ENCODE peak calls at places on chromosomes 1 and 21, in eight cellular contexts. One of them, this sample, is unnamed.
A peak's percentile ranks its signal among the peaks of the same experiment; 100 is the strongest.

GRCh38 chr1:202888204-202888506 is 794 bp downstream of the RABIF start:
- DNase-seq in IMR-90: peak; percentile 28
- DNase-seq in right lobe of liver: no peak
- DNase-seq in NT2/D1: no peak
- DNase-seq in naive thymus-derived CD4-positive, alpha-beta T cell: no peak
- DNase-seq in neuronal stem cell: no peak
- DNase-seq in hepatocyte: no peak
- DNase-seq in K562: no peak
- DNase-seq in this sample: no peak

GRCh38 chr1:31688233-31688918 is 15.4 kb downstream of the COL16A1 start:
- DNase-seq in IMR-90: peak; percentile 7
- DNase-seq in right lobe of liver: no peak
- DNase-seq in NT2/D1: no peak
- DNase-seq in naive thymus-derived CD4-positive, alpha-beta T cell: no peak
- DNase-seq in neuronal stem cell: no peak
- DNase-seq in hepatocyte: no peak
- DNase-seq in K562: no peak
- DNase-seq in this sample: no peak

GRCh38 chr1:218874313-218874712 is 299.4 kb upstream of the LYPLAL1 start:
- DNase-seq in IMR-90: peak; percentile 94
- DNase-seq in right lobe of liver: no peak
- DNase-seq in NT2/D1: no peak
- DNase-seq in naive thymus-derived CD4-positive, alpha-beta T cell: no peak
- DNase-seq in neuronal stem cell: no peak
- DNase-seq in hepatocyte: no peak
- DNase-seq in K562: no peak
- DNase-seq in this sample: no peak

GRCh38 chr1:112718691-112719418 is 3.7 kb upstream of the PPM1J start:
- DNase-seq in IMR-90: peak; percentile 58
- DNase-seq in right lobe of liver: peak; percentile 80
- DNase-seq in NT2/D1: no peak
- DNase-seq in naive thymus-derived CD4-positive, alpha-beta T cell: peak; percentile 62
- DNase-seq in neuronal stem cell: peak; percentile 64
- DNase-seq in hepatocyte: peak; percentile 93
- DNase-seq in K562: peak; percentile 70
- DNase-seq in this sample: peak; percentile 96

GRCh38 chr1:239676522-239677273 is 290.3 kb downstream of the CHRM3 start:
- DNase-seq in IMR-90: no peak
- DNase-seq in right lobe of liver: no peak
- DNase-seq in NT2/D1: no peak
- DNase-seq in naive thymus-derived CD4-positive, alpha-beta T cell: no peak
- DNase-seq in neuronal stem cell: no peak
- DNase-seq in hepatocyte: no peak
- DNase-seq in K562: no peak
- DNase-seq in this sample: no peak

GRCh38 chr1:109687641-109688499 is at the start of gene GSTM1:
- DNase-seq in IMR-90: no peak
- DNase-seq in right lobe of liver: no peak
- DNase-seq in NT2/D1: peak; percentile 52
- DNase-seq in naive thymus-derived CD4-positive, alpha-beta T cell: no peak
- DNase-seq in neuronal stem cell: peak; percentile 70
- DNase-seq in hepatocyte: peak; percentile 79
- DNase-seq in K562: no peak
- DNase-seq in this sample: peak; percentile 93

GRCh38 chr1:16904560-16905111 is 8.9 kb downstream of the RNU1-2 start:
- DNase-seq in IMR-90: peak; percentile 100
- DNase-seq in right lobe of liver: peak; percentile 100
- DNase-seq in NT2/D1: peak; percentile 98
- DNase-seq in naive thymus-derived CD4-positive, alpha-beta T cell: peak; percentile 100
- DNase-seq in neuronal stem cell: peak; percentile 93
- DNase-seq in hepatocyte: peak; percentile 97
- DNase-seq in K562: peak; percentile 95
- DNase-seq in this sample: peak; percentile 100

GRCh38 chr1:216600730-216601426 is 122.4 kb downstream of the ESRRG start:
- DNase-seq in IMR-90: peak; percentile 78
- DNase-seq in right lobe of liver: peak; percentile 81
- DNase-seq in NT2/D1: peak; percentile 79
- DNase-seq in naive thymus-derived CD4-positive, alpha-beta T cell: no peak
- DNase-seq in neuronal stem cell: peak; percentile 65
- DNase-seq in hepatocyte: peak; percentile 90
- DNase-seq in K562: no peak
- DNase-seq in this sample: peak; percentile 82

GRCh38 chr1:30652151-30652915 is 71.1 kb downstream of the MATN1 start:
- DNase-seq in IMR-90: no peak
- DNase-seq in right lobe of liver: no peak
- DNase-seq in NT2/D1: no peak
- DNase-seq in naive thymus-derived CD4-positive, alpha-beta T cell: no peak
- DNase-seq in neuronal stem cell: no peak
- DNase-seq in hepatocyte: no peak
- DNase-seq in K562: no peak
- DNase-seq in this sample: peak; percentile 20

DNA sequence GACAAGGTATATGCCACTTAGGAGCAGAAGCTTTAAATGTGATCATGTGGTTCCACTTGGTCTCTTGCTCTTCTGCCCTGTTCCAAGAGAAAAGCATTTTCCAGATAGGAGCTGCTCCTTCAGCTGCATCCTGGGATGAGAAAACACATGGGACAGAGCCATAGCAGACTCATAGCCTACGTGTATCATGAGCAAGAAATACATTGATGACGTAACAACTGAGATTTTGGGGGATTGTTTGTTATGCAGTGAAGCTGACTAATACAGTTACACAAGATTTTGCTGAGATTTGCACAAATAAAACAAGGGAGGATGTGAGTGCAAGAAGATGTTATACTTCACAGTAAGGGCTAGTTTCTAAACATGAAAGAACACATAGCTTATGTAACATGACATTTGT is 36.0 kb upstream of the IRF2BP2 start:
- DNase-seq in IMR-90: no peak
- DNase-seq in right lobe of liver: no peak
- DNase-seq in NT2/D1: no peak
- DNase-seq in naive thymus-derived CD4-positive, alpha-beta T cell: no peak
- DNase-seq in neuronal stem cell: no peak
- DNase-seq in hepatocyte: no peak
- DNase-seq in K562: no peak
- DNase-seq in this sample: no peak
- H3K4me1 ChIP-seq in IMR-90: no peaks in the 10 kb centered on the region
- H3K4me1 ChIP-seq in right lobe of liver: no peaks in the 10 kb centered on the region
- H3K4me1 ChIP-seq in NT2/D1: no peaks in the 10 kb centered on the region
- H3K4me1 ChIP-seq in naive thymus-derived CD4-positive, alpha-beta T cell: no peaks in the 10 kb centered on the region
- H3K4me1 ChIP-seq in neuronal stem cell: no peaks in the 10 kb centered on the region
- H3K4me1 ChIP-seq in hepatocyte: peaks cover 5% of the 10 kb centered on the region
- H3K4me1 ChIP-seq in K562: no peaks in the 10 kb centered on the region
- H3K4me1 ChIP-seq in this sample: peaks cover 12% of the 10 kb centered on the region

DNA sequence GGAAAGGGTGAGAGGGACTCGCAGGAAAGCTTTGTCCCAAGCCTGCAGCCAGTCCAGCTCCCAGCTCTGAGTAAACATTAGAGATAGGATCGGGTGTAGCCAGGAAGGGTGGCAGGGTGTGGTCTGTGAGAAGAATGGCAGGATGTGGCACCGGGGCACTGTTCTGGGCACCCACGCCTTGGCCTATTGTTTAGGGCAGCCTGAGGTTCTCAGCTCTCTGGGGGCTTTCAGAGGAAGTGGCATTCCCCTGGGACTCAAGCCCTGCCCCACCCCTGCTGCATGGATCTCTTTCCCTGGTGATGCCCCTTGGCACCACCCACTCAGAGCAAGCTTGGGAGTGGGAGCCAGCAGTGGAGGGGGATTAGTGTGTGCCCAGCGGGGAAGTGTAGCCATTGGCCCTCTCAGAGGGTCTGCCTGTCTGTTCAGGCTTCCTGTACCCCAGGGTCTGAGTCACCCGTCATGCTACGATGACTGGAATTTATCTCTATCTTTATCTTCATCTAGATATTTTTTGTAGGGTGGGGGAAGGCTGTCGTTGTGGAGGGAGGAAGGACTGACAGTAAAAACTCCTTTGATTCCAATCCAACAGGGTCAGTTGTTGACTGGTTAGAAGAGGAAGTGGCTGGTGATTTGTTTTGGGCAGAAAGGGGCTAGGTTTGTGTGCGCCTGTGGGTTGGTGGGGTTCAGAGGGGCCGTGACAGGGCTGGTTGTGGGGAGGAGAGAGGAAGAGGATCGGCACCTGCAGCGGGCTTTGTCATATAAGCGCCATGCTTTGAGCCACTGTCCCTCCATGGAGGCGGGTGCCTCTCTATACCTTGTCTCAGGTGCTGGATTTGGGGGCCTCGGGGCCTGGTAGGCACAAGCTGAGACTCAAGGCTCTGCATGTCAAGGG is 31.7 kb downstream of the SOX13 start:
- DNase-seq in IMR-90: no peak
- DNase-seq in right lobe of liver: no peak
- DNase-seq in NT2/D1: no peak
- DNase-seq in naive thymus-derived CD4-positive, alpha-beta T cell: no peak
- DNase-seq in neuronal stem cell: no peak
- DNase-seq in hepatocyte: no peak
- DNase-seq in K562: no peak
- DNase-seq in this sample: peak; percentile 81
- H3K4me1 ChIP-seq in IMR-90: peaks cover 8% of the 10 kb centered on the region
- H3K4me1 ChIP-seq in right lobe of liver: no peaks in the 10 kb centered on the region
- H3K4me1 ChIP-seq in NT2/D1: peaks cover 46% of the 10 kb centered on the region
- H3K4me1 ChIP-seq in naive thymus-derived CD4-positive, alpha-beta T cell: peaks cover 51% of the 10 kb centered on the region
- H3K4me1 ChIP-seq in neuronal stem cell: peaks cover 28% of the 10 kb centered on the region
- H3K4me1 ChIP-seq in hepatocyte: peaks cover 45% of the 10 kb centered on the region
- H3K4me1 ChIP-seq in K562: no peaks in the 10 kb centered on the region
- H3K4me1 ChIP-seq in this sample: peaks cover 61% of the 10 kb centered on the region

GRCh38 chr1:3609016-3609768 is 2.1 kb downstream of the MEGF6 start:
- DNase-seq in IMR-90: no peak
- DNase-seq in right lobe of liver: no peak
- DNase-seq in NT2/D1: no peak
- DNase-seq in naive thymus-derived CD4-positive, alpha-beta T cell: no peak
- DNase-seq in neuronal stem cell: no peak
- DNase-seq in hepatocyte: no peak
- DNase-seq in K562: no peak
- DNase-seq in this sample: no peak

GRCh38 chr1:3608154-3608553 is 3.2 kb downstream of the MEGF6 start:
- DNase-seq in IMR-90: no peak
- DNase-seq in right lobe of liver: no peak
- DNase-seq in NT2/D1: no peak
- DNase-seq in naive thymus-derived CD4-positive, alpha-beta T cell: no peak
- DNase-seq in neuronal stem cell: no peak
- DNase-seq in hepatocyte: no peak
- DNase-seq in K562: no peak
- DNase-seq in this sample: no peak

GRCh38 chr1:3610823-3611169 is 512 bp downstream of the MEGF6 start:
- DNase-seq in IMR-90: no peak
- DNase-seq in right lobe of liver: no peak
- DNase-seq in NT2/D1: no peak
- DNase-seq in naive thymus-derived CD4-positive, alpha-beta T cell: no peak
- DNase-seq in neuronal stem cell: no peak
- DNase-seq in hepatocyte: no peak
- DNase-seq in K562: no peak
- DNase-seq in this sample: no peak

GRCh38 chr1:3610165-3610822 is 1.0 kb downstream of the MEGF6 start:
- DNase-seq in IMR-90: no peak
- DNase-seq in right lobe of liver: no peak
- DNase-seq in NT2/D1: no peak
- DNase-seq in naive thymus-derived CD4-positive, alpha-beta T cell: no peak
- DNase-seq in neuronal stem cell: no peak
- DNase-seq in hepatocyte: peak; percentile 55
- DNase-seq in K562: no peak
- DNase-seq in this sample: no peak

DNA sequence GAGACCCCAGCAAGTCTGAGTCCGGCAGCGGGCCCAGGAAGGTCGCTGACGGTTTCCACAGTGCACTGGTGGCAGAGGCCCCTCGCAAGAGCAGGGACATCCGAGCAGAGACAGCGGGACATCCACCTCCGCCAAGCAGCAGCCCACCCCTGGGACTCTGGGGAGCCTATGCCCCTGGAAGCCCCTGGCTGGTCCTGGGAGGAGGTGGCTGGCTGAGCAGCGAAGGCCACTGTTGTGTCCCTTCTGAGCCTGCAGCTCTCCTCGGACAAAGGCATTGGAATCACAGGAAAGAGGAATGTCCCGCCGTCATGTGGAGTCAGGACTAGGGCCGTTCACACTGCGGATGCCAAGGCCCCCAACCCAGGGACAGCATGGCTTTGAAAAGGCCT is 1.5 kb downstream of the MEGF6 start:
- DNase-seq in IMR-90: no peak
- DNase-seq in right lobe of liver: no peak
- DNase-seq in NT2/D1: no peak
- DNase-seq in naive thymus-derived CD4-positive, alpha-beta T cell: no peak
- DNase-seq in neuronal stem cell: no peak
- DNase-seq in hepatocyte: no peak
- DNase-seq in K562: no peak
- DNase-seq in this sample: no peak
- H3K4me1 ChIP-seq in IMR-90: peaks cover 18% of the 10 kb centered on the region
- H3K4me1 ChIP-seq in right lobe of liver: no peaks in the 10 kb centered on the region
- H3K4me1 ChIP-seq in NT2/D1: peaks cover 37% of the 10 kb centered on the region
- H3K4me1 ChIP-seq in naive thymus-derived CD4-positive, alpha-beta T cell: no peaks in the 10 kb centered on the region
- H3K4me1 ChIP-seq in neuronal stem cell: peaks cover 46% of the 10 kb centered on the region
- H3K4me1 ChIP-seq in hepatocyte: peaks cover 50% of the 10 kb centered on the region
- H3K4me1 ChIP-seq in K562: peaks cover 23% of the 10 kb centered on the region
- H3K4me1 ChIP-seq in this sample: peaks cover 20% of the 10 kb centered on the region

GRCh38 chr21:7951854-7952519 is 2569.4 kb upstream of the TPTE start:
- DNase-seq in IMR-90: no peak
- DNase-seq in right lobe of liver: no peak
- DNase-seq in NT2/D1: no peak
- DNase-seq in naive thymus-derived CD4-positive, alpha-beta T cell: no peak
- DNase-seq in neuronal stem cell: no peak
- DNase-seq in hepatocyte: no peak
- DNase-seq in K562: no peak
- DNase-seq in this sample: no peak
- H3K4me1 ChIP-seq in IMR-90: no peaks in the 10 kb centered on the region
- H3K4me1 ChIP-seq in right lobe of liver: no peaks in the 10 kb centered on the region
- H3K4me1 ChIP-seq in NT2/D1: no peaks in the 10 kb centered on the region
- H3K4me1 ChIP-seq in naive thymus-derived CD4-positive, alpha-beta T cell: no peaks in the 10 kb centered on the region
- H3K4me1 ChIP-seq in neuronal stem cell: no peaks in the 10 kb centered on the region
- H3K4me1 ChIP-seq in hepatocyte: no peaks in the 10 kb centered on the region
- H3K4me1 ChIP-seq in K562: no peaks in the 10 kb centered on the region
- H3K4me1 ChIP-seq in this sample: no peaks in the 10 kb centered on the region

DNA sequence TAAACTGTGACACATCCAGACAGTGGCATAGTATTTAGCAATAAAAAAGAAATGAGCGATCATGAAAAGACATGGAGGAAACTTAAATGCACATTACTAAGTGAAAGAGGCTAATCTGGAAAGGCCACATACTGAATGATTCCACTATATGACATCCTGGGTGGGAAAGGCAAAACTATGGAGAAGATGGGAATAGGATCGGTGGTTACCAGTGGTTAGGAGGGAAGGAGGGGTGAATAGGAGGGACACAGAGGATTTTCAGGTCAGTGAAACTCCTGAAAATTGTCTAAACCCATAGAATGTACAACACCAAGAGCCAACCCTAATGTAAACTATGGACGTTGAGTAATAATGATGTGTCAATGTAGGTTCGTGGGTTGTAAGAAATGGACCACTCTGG is 13.8 kb downstream of the AGT start:
- DNase-seq in IMR-90: no peak
- DNase-seq in right lobe of liver: no peak
- DNase-seq in NT2/D1: no peak
- DNase-seq in naive thymus-derived CD4-positive, alpha-beta T cell: no peak
- DNase-seq in neuronal stem cell: no peak
- DNase-seq in hepatocyte: no peak
- DNase-seq in K562: no peak
- DNase-seq in this sample: no peak
- H3K4me1 ChIP-seq in IMR-90: peaks cover 2% of the 10 kb centered on the region
- H3K4me1 ChIP-seq in right lobe of liver: no peaks in the 10 kb centered on the region
- H3K4me1 ChIP-seq in NT2/D1: peaks cover under 1% of the 10 kb centered on the region
- H3K4me1 ChIP-seq in naive thymus-derived CD4-positive, alpha-beta T cell: no peaks in the 10 kb centered on the region
- H3K4me1 ChIP-seq in neuronal stem cell: peaks cover 10% of the 10 kb centered on the region
- H3K4me1 ChIP-seq in hepatocyte: peaks cover 9% of the 10 kb centered on the region
- H3K4me1 ChIP-seq in K562: peaks cover 4% of the 10 kb centered on the region
- H3K4me1 ChIP-seq in this sample: no peaks in the 10 kb centered on the region

GRCh38 chr1:229135773-229136172 is 135.1 kb upstream of the RAB4A start:
- DNase-seq in IMR-90: no peak
- DNase-seq in right lobe of liver: no peak
- DNase-seq in NT2/D1: no peak
- DNase-seq in naive thymus-derived CD4-positive, alpha-beta T cell: no peak
- DNase-seq in neuronal stem cell: no peak
- DNase-seq in hepatocyte: no peak
- DNase-seq in K562: no peak
- DNase-seq in this sample: no peak
- H3K4me1 ChIP-seq in IMR-90: peaks cover 13% of the 10 kb centered on the region
- H3K4me1 ChIP-seq in right lobe of liver: no peaks in the 10 kb centered on the region
- H3K4me1 ChIP-seq in NT2/D1: no peaks in the 10 kb centered on the region
- H3K4me1 ChIP-seq in naive thymus-derived CD4-positive, alpha-beta T cell: peaks cover 10% of the 10 kb centered on the region
- H3K4me1 ChIP-seq in neuronal stem cell: no peaks in the 10 kb centered on the region
- H3K4me1 ChIP-seq in hepatocyte: peaks cover 20% of the 10 kb centered on the region
- H3K4me1 ChIP-seq in K562: no peaks in the 10 kb centered on the region
- H3K4me1 ChIP-seq in this sample: no peaks in the 10 kb centered on the region

This sample was measured in spleen.